ENCODE peak calls at places on chromosomes 4 and X, in six cellular contexts. Z, U, M, K, B and E are unnamed samples.

GRCh38 chr4:152073738-152074137 is 312.9 kb upstream of the GATB start:
- DNase-seq in M (no peak), K (no peak), B (no peak), Z (no peak), U (no peak), E (no peak)

GRCh38 chrX:123749643-123750042 is 16.8 kb upstream of the THOC2 start:
- DNase-seq in M (no peak), B (no peak), Z (no peak), K (no peak), U (no peak), E (no peak)

GRCh38 chr4:108635070-108635655 is 14.8 kb downstream of the RPL34 start:
- DNase-seq in B (no peak), K (no peak), M (no peak), Z (no peak), U (no peak), E (no peak)

GRCh38 chrX:22742174-22742573 is 257.6 kb upstream of the DDX53 start:
- DNase-seq in K (no peak), M (no peak), B (peak; percentile 65), Z (no peak), U (no peak), E (no peak)

GRCh38 chr4:1405636-1406415 is 416 bp downstream of the NKX1-1 start:
- DNase-seq in Z (no peak), K (no peak), U (no peak), B (no peak), M (no peak), E (no peak)

GRCh38 chr4:152304220-152304619 is 231.7 kb downstream of the FBXW7 start:
- DNase-seq in U (no peak), B (peak; percentile 55), K (no peak), Z (no peak), M (no peak), E (no peak)

GRCh38 chrX:23773601-23774175 is 9.3 kb upstream of the SAT1 start:
- DNase-seq in K (peak; percentile 21), U (no peak), M (peak; percentile 26), B (no peak), Z (peak; percentile 1), E (no peak)

GRCh38 chr4:54683616-54684346 is 26.0 kb downstream of the KIT start:
- DNase-seq in Z (peak; percentile 18), K (peak; percentile 60), B (no peak), M (peak; percentile 61), U (peak; percentile 17), E (no peak)

GRCh38 chr4:14961292-14961691 is 41.0 kb upstream of the CPEB2 start:
- DNase-seq in M (no peak), Z (no peak), K (no peak), B (no peak), U (no peak), E (no peak)

GRCh38 chr4:185112104-185112503 is 31.0 kb upstream of the SLC25A4 start:
- DNase-seq in Z (no peak), K (no peak), M (no peak), B (peak; percentile 88), U (no peak), E (no peak)

GRCh38 chr4:111632752-111633151 is 512.5 kb upstream of the FAM241A start:
- DNase-seq in K (no peak), U (no peak), B (peak; percentile 28), M (no peak), Z (no peak), E (no peak)

GRCh38 chr4:7817877-7818675 is 121.6 kb downstream of the AFAP1 start:
- DNase-seq in U (no peak), M (no peak), K (no peak), B (no peak), Z (no peak), E (no peak)

GRCh38 chr4:126191536-126191935 is 876.8 kb downstream of the FAT4 start:
- DNase-seq in M (no peak), Z (no peak), U (no peak), K (no peak), B (no peak), E (no peak)

GRCh38 chr4:40335508-40335860 is 351 bp downstream of the CHRNA9 start:
- DNase-seq in K (no peak), Z (no peak), B (no peak), U (no peak), M (no peak), E (no peak)

GRCh38 chrX:115592997-115593734 is 32.2 kb downstream of the PLS3 start:
- DNase-seq in M (no peak), Z (no peak), K (no peak), U (no peak), B (no peak), E (no peak)

GRCh38 chrX:53133400-53133799 is 39.5 kb downstream of the KANTR start:
- DNase-seq in Z (no peak), U (no peak), B (no peak), K (no peak), M (no peak), E (no peak)

GRCh38 chr4:118811008-118811764 is 24.7 kb downstream of the SEC24D start:
- DNase-seq in B (peak; percentile 59), M (no peak), U (no peak), Z (no peak), K (no peak), E (no peak)

GRCh38 chrX:120741452-120741851 is 111.6 kb upstream of the C1GALT1C1 start:
- DNase-seq in U (no peak), B (no peak), Z (no peak), K (no peak), M (no peak), E (no peak)

GRCh38 chr4:123398151-123398802 is 1.7 kb downstream of the SPRY1 start:
- DNase-seq in Z (peak; percentile 21), U (peak; percentile 42), M (peak; percentile 44), B (no peak), K (peak; percentile 59), E (peak; percentile 58)

GRCh38 chr4:179855471-179855870 is 2387.7 kb upstream of the TENM3 start:
- DNase-seq in K (no peak), U (no peak), M (no peak), B (no peak), Z (no peak), E (no peak)

GRCh38 chr4:105859233-105859632 is 36.0 kb upstream of the NPNT start:
- DNase-seq in Z (no peak), B (peak; percentile 40), M (no peak), K (no peak), U (no peak), E (no peak)

GRCh38 chrX:7179446-7179845 is 31.5 kb upstream of the PUDP start:
- DNase-seq in K (no peak), M (no peak), B (no peak), U (no peak), Z (no peak), E (no peak)